ENCODE peak calls at places on chromosomes 4 and X, in seven cellular contexts. O is right atrium auricular region, L is fibroblast of the aortic adventitia, H is right lobe of liver, Z is epithelial cell of esophagus, F is OCI-LY7, B is IMR-90. V is an unnamed sample.

GRCh38 chr4:55554453-55555030 is 7.8 kb upstream of the CLOCK start:
- DNase-seq in O (no peak), L (peak), H (no peak), Z (peak), F (peak), B (peak), V (peak)

GRCh38 chr4:5504486-5504885 is 203.9 kb downstream of the EVC2 start:
- DNase-seq in O (no peak), L (peak), H (no peak), Z (peak), F (no peak), B (peak), V (no peak)

GRCh38 chrX:119541188-119541587 is 24.0 kb downstream of the STEEP1 start:
- DNase-seq in O (no peak), L (peak), H (no peak), Z (peak), F (no peak), B (peak), V (peak)

GRCh38 chrX:125205918-125206665 is 113.6 kb upstream of the TEX13C start:
- DNase-seq in O (no peak), L (no peak), H (peak), Z (no peak), F (no peak), B (no peak), V (no peak)

GRCh38 chr4:118825799-118826198 is 10.1 kb downstream of the SEC24D start:
- DNase-seq in O (no peak), L (no peak), H (no peak), Z (no peak), F (no peak), B (no peak), V (no peak)

GRCh38 chr4:19776021-19776459 is 475.7 kb upstream of the SLIT2 start:
- DNase-seq in O (no peak), L (peak), H (no peak), Z (peak), F (no peak), B (peak), V (peak)

GRCh38 chr4:22978656-22979055 is 285.9 kb downstream of the GBA3 start:
- DNase-seq in O (no peak), L (no peak), H (no peak), Z (no peak), F (no peak), B (no peak), V (no peak)

GRCh38 chrX:3713225-3713936 is at the start of gene PRKX:
- DNase-seq in O (no peak), L (peak), H (peak), Z (peak), F (peak), B (peak), V (peak)

GRCh38 chr4:184406915-184407314 is 67.4 kb downstream of the IRF2 start:
- DNase-seq in O (no peak), L (peak), H (no peak), Z (peak), F (peak), B (no peak), V (no peak)

GRCh38 chr4:111215755-111216154 is 592.9 kb upstream of the PITX2 start:
- DNase-seq in O (no peak), L (no peak), H (no peak), Z (no peak), F (no peak), B (no peak), V (no peak)

GRCh38 chr4:84159767-84160166 is 339.3 kb downstream of the NKX6-1 start:
- DNase-seq in O (no peak), L (no peak), H (no peak), Z (peak), F (no peak), B (no peak), V (no peak)
- TF ChIP-seq CTCF in O (no peak), L (peak), H (no peak), Z (peak), F (no peak), B (no peak), V (no peak)

GRCh38 chr4:83110970-83111369 is 3.6 kb downstream of the PLAC8 start:
- DNase-seq in O (no peak), L (no peak), H (no peak), Z (no peak), F (no peak), B (no peak), V (no peak)
- H3K4me3 ChIP-seq in O (no peak), L (no peak), H (no peak), Z (no peak), F (no peak), B (no peak), V (no peak)

GRCh38 chr4:169628579-169628978 is 8.2 kb downstream of the CLCN3 start:
- DNase-seq in O (no peak), L (no peak), H (no peak), Z (peak), F (no peak), B (no peak), V (no peak)
- TF ChIP-seq CTCF in O (no peak), L (no peak), H (no peak), Z (no peak), F (no peak), B (no peak), V (no peak)

GRCh38 chrX:43956034-43956433 is 17.2 kb downstream of the NDP start:
- DNase-seq in O (no peak), L (no peak), H (no peak), Z (peak), F (no peak), B (no peak), V (no peak)
- H3K4me3 ChIP-seq in O (no peak), L (no peak), H (no peak), Z (no peak), F (no peak), B (no peak), V (no peak)

GRCh38 chr4:24645765-24646550 is 61.6 kb upstream of the DHX15 start:
- DNase-seq in O (no peak), L (no peak), H (no peak), Z (no peak), F (no peak), B (no peak), V (no peak)

GRCh38 chr4:24644983-24645764 is 60.8 kb upstream of the DHX15 start:
- DNase-seq in O (no peak), L (peak), H (no peak), Z (peak), F (no peak), B (peak), V (no peak)

GRCh38 chr4:24643774-24644520 is 59.6 kb upstream of the DHX15 start:
- DNase-seq in O (no peak), L (peak), H (no peak), Z (no peak), F (no peak), B (no peak), V (peak)

GRCh38 chr4:24640433-24640832 is 56.1 kb upstream of the DHX15 start:
- DNase-seq in O (no peak), L (no peak), H (no peak), Z (no peak), F (no peak), B (no peak), V (no peak)

DNA sequence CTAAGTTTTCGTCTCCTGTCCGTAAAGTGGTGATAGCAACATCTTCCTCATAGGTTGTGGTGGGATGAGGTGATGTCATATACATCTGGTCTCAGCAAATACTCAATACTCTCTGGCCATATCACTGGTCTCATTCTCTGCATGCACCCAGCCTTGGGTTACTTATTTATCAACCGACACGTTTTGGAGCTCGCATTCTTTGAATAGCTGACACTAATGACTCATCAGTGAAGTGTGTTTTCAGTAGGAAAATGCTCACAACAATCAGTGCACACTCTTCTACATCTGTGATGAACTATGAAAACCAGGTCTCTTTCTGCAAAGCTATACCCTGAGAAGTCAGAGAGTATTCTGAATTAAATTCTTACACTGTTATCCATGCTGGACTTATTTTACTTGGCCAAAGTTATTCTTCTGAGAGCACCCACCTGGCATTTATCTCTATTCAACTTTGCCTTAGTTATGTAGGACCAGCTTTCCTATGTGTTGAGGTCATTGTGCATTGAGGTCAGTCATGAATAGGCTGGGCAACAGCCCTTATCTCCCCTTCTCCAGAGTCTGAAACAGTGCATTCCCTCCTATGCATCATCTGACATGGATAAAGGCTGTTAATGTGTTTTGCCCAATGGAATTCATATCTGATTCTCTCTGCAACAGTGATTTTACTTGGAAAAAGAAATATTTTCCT is 58.7 kb upstream of the DHX15 start:
- DNase-seq in O (no peak), L (peak), H (no peak), Z (peak), F (no peak), B (peak), V (peak)
- TF ChIP-seq CTCF in O (no peak), L (no peak), H (no peak), Z (no peak), F (no peak), B (no peak), V (no peak)

DNA sequence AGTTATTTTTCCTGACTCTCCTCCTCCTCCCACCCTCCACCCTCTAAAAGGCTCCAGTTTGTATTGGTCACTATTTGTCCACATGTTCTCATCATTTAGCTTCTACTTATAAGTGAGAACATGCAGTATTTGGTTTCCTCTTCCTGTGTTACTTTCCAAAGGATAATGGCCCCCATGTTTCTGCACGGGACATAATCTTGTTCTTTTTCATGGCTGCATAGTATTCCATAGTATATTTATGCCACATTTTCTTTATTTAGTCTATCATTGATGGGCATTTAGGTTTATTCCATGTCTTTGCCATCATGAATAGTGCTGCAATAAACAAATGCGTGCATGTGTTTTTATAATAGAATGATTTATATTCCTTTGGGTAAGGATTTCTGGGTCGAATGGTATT is 167.3 kb upstream of the GRID2 start:
- DNase-seq in O (no peak), L (no peak), H (no peak), Z (no peak), F (no peak), B (no peak), V (no peak)
- H3K4me3 ChIP-seq in O (no peak), L (no peak), H (no peak), Z (no peak), F (no peak), B (no peak), V (no peak)

GRCh38 chr4:163930086-163930485 is 435.6 kb downstream of the TMA16 start:
- DNase-seq in O (no peak), L (no peak), H (no peak), Z (no peak), F (no peak), B (no peak), V (no peak)
- TF ChIP-seq CTCF in O (no peak), L (no peak), H (no peak), Z (no peak), F (no peak), B (no peak), V (no peak)

GRCh38 chr4:41215969-41216293 is 1.6 kb upstream of the APBB2 start:
- DNase-seq in O (no peak), L (no peak), H (no peak), Z (no peak), F (no peak), B (no peak), V (no peak)

GRCh38 chr4:41217020-41217333 is 2.6 kb upstream of the APBB2 start:
- DNase-seq in O (no peak), L (no peak), H (no peak), Z (no peak), F (no peak), B (no peak), V (no peak)

GRCh38 chr4:41218703-41219102 is 4.4 kb upstream of the APBB2 start:
- DNase-seq in O (no peak), L (no peak), H (no peak), Z (no peak), F (no peak), B (no peak), V (no peak)

GRCh38 chr4:41216294-41217019 is 2.1 kb upstream of the APBB2 start:
- DNase-seq in O (no peak), L (peak), H (peak), Z (peak), F (peak), B (peak), V (peak)

GRCh38 chr4:41217373-41217772 is 3.0 kb upstream of the APBB2 start:
- DNase-seq in O (no peak), L (no peak), H (no peak), Z (no peak), F (no peak), B (no peak), V (no peak)
- H3K4me3 ChIP-seq in O (no peak), L (no peak), H (no peak), Z (no peak), F (no peak), B (no peak), V (no peak)

GRCh38 chrX:115679460-115679859 is 118.5 kb downstream of the PLS3 start:
- DNase-seq in O (no peak), L (peak), H (no peak), Z (peak), F (no peak), B (peak), V (peak)
- TF ChIP-seq CTCF in O (no peak), L (peak), H (peak), Z (peak), F (no peak), B (peak), V (peak)

GRCh38 chrX:12954981-12955380 is 19.9 kb upstream of the TMSB4X start:
- DNase-seq in O (no peak), L (no peak), H (no peak), Z (no peak), F (peak), B (no peak), V (no peak)
- H3K4me3 ChIP-seq in O (no peak), L (no peak), H (no peak), Z (no peak), F (peak), B (no peak), V (no peak)

V was measured in foreskin fibroblast.